ENCODE peak calls at places on chromosomes 12 and 14, in ten cellular contexts. H is NB4, B is cardiac muscle cell, X is OCI-LY7, Q is GM06990, D is GM12865, T is astrocyte, G is Peyer's patch, P is fibroblast of pulmonary artery, Z is vagina. J is an unnamed sample.
A peak's percentile ranks its signal among the peaks of the same experiment; 100 is the strongest.

GRCh38 chr12:111102062-111102735 is 181.8 kb upstream of the MYL2 start:
- DNase-seq in H (no peak), B (no peak), X (peak; percentile 62), Q (no peak), D (no peak), T (no peak), G (no peak), P (no peak), Z (no peak), J (no peak)

GRCh38 chr14:63777024-63777423 is 49.2 kb upstream of the SGPP1 start:
- DNase-seq in H (no peak), B (no peak), X (no peak), Q (no peak), D (no peak), T (peak; percentile 71), G (no peak), P (peak; percentile 70), Z (no peak), J (peak; percentile 79)

GRCh38 chr12:49929581-49929980 is 21.0 kb upstream of the AQP2 start:
- DNase-seq in H (no peak), B (no peak), X (no peak), Q (no peak), D (no peak), T (no peak), G (peak; percentile 36), P (no peak), Z (no peak), J (no peak)

GRCh38 chr12:115946867-115947695 is 330.4 kb downstream of the MED13L start:
- DNase-seq in H (peak; percentile 43), B (peak; percentile 24), X (no peak), Q (no peak), D (no peak), T (no peak), G (no peak), P (no peak), Z (no peak), J (peak; percentile 40)

GRCh38 chr14:54333511-54333910 is 63.3 kb upstream of the CDKN3 start:
- DNase-seq in H (no peak), B (no peak), X (no peak), Q (no peak), D (no peak), T (no peak), G (no peak), P (no peak), Z (no peak), J (no peak)

GRCh38 chr12:38141239-38141638 is 175.3 kb upstream of the ALG10B start:
- DNase-seq in H (no peak), B (no peak), X (no peak), Q (no peak), D (no peak), T (no peak), G (no peak), P (no peak), Z (peak; percentile 77), J (no peak)

GRCh38 chr12:132162508-132163031 is 18.3 kb downstream of the NOC4L start:
- DNase-seq in H (peak; percentile 85), B (no peak), X (no peak), Q (peak; percentile 8), D (no peak), T (peak; percentile 80), G (no peak), P (peak; percentile 82), Z (no peak), J (peak; percentile 86)

GRCh38 chr14:101882141-101882935 is 82.0 kb upstream of the DYNC1H1 start:
- DNase-seq in H (no peak), B (no peak), X (no peak), Q (no peak), D (no peak), T (no peak), G (no peak), P (no peak), Z (no peak), J (no peak)

GRCh38 chr12:29238822-29239291 is 89.8 kb downstream of the FAR2 start:
- DNase-seq in H (no peak), B (no peak), X (no peak), Q (no peak), D (no peak), T (peak; percentile 52), G (no peak), P (peak; percentile 31), Z (no peak), J (peak; percentile 47)

GRCh38 chr14:53526190-53526589 is 373.1 kb upstream of the DDHD1 start:
- DNase-seq in H (no peak), B (no peak), X (no peak), Q (no peak), D (no peak), T (no peak), G (no peak), P (no peak), Z (no peak), J (no peak)

GRCh38 chr12:132285991-132286681 is 43.3 kb downstream of the GALNT9 start:
- DNase-seq in H (no peak), B (peak; percentile 76), X (no peak), Q (no peak), D (no peak), T (peak; percentile 53), G (peak; percentile 54), P (peak; percentile 92), Z (no peak), J (peak; percentile 84)

GRCh38 chr14:51638071-51638944 is 13.4 kb upstream of the FRMD6 start:
- DNase-seq in H (no peak), B (peak; percentile 61), X (no peak), Q (no peak), D (no peak), T (peak; percentile 64), G (no peak), P (peak; percentile 45), Z (no peak), J (peak; percentile 47)

GRCh38 chr12:132506730-132507538 is 17.0 kb downstream of the FBRSL1 start:
- DNase-seq in H (peak; percentile 99), B (peak; percentile 58), X (no peak), Q (peak; percentile 68), D (no peak), T (peak; percentile 38), G (peak; percentile 71), P (peak; percentile 87), Z (no peak), J (peak; percentile 88)

DNA sequence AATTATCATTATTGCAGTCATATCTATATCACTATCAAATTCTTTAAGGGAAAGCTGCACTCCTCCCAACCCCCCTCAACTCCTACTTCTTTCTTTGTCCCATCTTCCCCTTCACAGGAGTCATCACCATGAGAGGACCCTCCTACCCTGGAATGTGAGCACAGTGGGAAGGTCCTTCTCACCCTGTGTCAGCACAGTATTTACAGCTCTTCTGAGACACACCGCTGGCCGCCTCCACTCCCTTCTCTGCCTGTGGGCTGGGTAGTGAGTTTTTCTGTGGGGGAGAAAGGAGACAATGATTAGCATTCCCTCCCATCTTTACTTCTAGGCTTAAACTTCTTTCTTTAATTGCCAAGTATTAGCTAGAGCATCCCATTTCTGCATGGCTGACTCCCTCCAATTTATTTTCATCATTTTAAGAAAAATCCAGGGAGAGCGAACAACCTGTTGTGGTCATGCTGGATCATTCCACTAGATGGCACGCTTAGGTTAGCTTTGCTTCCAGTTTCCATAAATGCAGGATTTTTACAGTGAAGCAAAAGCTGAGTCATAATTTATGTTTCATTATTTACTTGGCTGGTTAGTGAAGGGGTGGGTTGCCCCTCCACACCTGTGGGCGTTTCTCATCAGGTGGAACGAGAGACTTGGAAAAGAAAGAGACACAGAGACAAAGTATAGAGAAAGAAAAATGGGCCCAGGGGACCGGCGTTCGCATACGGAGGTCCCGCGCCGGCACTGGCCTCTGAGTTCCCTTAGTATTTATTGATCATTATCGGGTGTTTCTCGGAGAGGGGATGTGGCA is 188.5 kb downstream of the ALX1 start:
- DNase-seq in H (peak; percentile 83), B (peak; percentile 62), X (peak; percentile 50), Q (peak; percentile 37), D (peak; percentile 69), T (peak; percentile 47), G (no peak), P (peak; percentile 82), Z (no peak), J (peak; percentile 85)
- H3K4me3 ChIP-seq in H (peak overlapping the region; percentile 48), B (peak overlapping the region; percentile 32), X (no peak overlapping the region), Q (peak overlapping the region; percentile 10), D (peak overlapping the region; percentile 13), T (peak overlapping the region; percentile 49), G (no peak overlapping the region), P (peak overlapping the region; percentile 49), Z (peak overlapping the region; percentile 8), J (peak overlapping the region; percentile 49)

DNA sequence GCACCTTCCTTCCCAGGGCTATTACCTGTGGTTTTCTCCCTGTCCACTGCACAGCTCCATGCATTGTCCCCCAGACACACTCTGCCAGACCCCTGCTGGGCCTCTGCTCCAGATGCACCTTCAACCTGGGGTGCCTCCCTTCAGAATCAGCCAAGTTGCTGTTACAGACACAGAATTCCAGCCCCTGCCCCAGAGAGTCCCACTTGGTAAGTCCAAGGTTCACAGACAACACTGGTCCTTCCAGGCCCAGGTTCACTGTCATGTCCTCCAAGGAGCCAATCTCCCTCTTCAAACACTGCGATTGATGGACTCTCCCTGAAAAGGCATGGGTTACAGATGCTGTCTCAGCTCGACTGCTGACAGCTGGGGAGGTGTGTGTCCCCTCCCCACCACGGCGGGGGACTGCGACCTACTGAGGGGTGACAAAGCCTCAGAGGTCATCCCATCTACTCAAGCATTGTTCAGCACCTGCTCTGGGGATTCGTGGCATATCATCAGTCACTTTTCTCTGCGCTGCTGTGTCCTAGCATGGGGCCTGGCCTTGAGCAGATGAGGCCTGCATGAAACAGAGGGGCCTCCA is 24.3 kb downstream of the CALM1 start:
- DNase-seq in H (no peak), B (no peak), X (no peak), Q (no peak), D (no peak), T (no peak), G (no peak), P (no peak), Z (no peak), J (no peak)
- TF ChIP-seq CTCF in H (no peak), B (no peak), X (no peak), Q (no peak), D (no peak), T (no peak), G (no peak), P (no peak), Z (no peak), J (no peak)

DNA sequence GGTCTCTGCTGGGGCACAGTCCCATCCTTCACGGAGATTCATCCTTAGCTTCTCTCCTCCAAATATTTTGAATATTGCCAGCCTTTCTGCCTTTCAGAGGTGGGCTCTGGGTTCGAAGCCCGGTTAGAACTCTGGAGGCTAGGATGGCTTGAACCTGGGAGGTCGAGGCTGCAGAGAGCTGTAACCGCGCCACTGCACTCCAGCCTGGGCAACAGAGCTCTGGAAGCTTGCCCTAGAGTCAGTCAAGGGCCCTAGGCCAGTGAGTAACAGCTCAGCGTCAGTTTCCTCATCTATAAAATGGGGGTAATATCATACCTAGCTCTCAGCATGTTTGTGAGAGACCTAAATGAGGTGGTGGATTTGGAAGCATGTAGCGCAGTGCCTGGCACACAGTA is 3.2 kb downstream of the PTPN6 start:
- DNase-seq in H (no peak), B (no peak), X (no peak), Q (no peak), D (no peak), T (no peak), G (no peak), P (no peak), Z (no peak), J (no peak)
- H3K4me3 ChIP-seq in H (peak overlapping the region; percentile 47), B (no peak overlapping the region), X (peak overlapping the region; percentile 67), Q (peak overlapping the region; percentile 54), D (peak overlapping the region; percentile 76), T (no peak overlapping the region), G (peak overlapping the region; percentile 69), P (no peak overlapping the region), Z (no peak overlapping the region), J (no peak overlapping the region)

DNA sequence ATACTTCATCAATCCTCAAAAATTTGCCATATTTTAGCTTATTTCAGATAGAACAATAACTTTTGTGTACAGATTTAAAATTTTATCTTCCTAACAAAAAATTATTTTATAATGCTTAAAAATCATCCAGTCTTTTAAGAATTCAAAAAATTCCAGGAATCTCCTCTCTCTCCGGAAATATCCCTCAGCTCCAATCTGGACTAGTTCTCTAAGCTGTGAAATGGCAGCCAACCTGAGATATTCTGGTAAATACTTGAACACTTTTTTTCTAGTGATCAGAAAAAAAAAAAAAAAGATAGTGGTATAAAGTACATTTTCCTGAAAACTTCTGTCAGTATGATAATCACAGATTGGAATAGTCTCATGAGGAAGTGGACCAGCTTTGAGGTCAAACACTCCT is 57.6 kb downstream of the SSPN start:
- DNase-seq in H (no peak), B (no peak), X (no peak), Q (no peak), D (no peak), T (no peak), G (no peak), P (no peak), Z (no peak), J (peak; percentile 30)
- TF ChIP-seq CTCF in H (no peak), B (no peak), X (no peak), Q (no peak), D (no peak), T (no peak), G (no peak), P (no peak), Z (no peak), J (no peak)